ENCODE peak calls at places on chromosomes 2 and 18, in six cellular contexts. O is fibroblast of pulmonary artery; E is left ventricle myocardium inferior; L is GM12865; T is CD4-positive, CD25-positive, alpha-beta regulatory T cell; S is esophagus squamous epithelium. M is an unnamed sample.

GRCh38 chr2:25375989-25376545 is 34.3 kb upstream of the DNMT3A start:
- DNase-seq in T (no peak), L (no peak), O (no peak), S (no peak), E (no peak), M (no peak)

GRCh38 chr2:182763311-182763912 is 47.4 kb downstream of the DNAJC10 start:
- DNase-seq in T (no peak), O (peak; percentile 60), L (peak; percentile 48), S (no peak), E (no peak), M (peak; percentile 74)

GRCh38 chr2:216195565-216195978 is 86.4 kb downstream of the XRCC5 start:
- DNase-seq in O (peak; percentile 80), T (no peak), S (no peak), L (no peak), E (no peak), M (peak; percentile 89)

GRCh38 chr2:10126627-10127026 is 4.1 kb downstream of the RRM2 start:
- DNase-seq in O (peak; percentile 87), E (no peak), T (no peak), L (no peak), S (no peak), M (peak; percentile 76)

GRCh38 chr2:239650674-239651073 is 249.9 kb upstream of the HDAC4 start:
- DNase-seq in O (no peak), T (no peak), S (no peak), E (no peak), L (no peak), M (no peak)

GRCh38 chr18:56112013-56112749 is 524.2 kb upstream of the TCF4 start:
- DNase-seq in O (peak; percentile 14), L (peak; percentile 84), T (no peak), E (no peak), S (no peak), M (peak; percentile 35)

GRCh38 chr18:13551841-13552733 is 174.3 kb downstream of the FAM210A start:
- DNase-seq in L (no peak), O (no peak), S (no peak), T (no peak), E (no peak), M (no peak)

GRCh38 chr2:241959751-241960269 is 90.3 kb downstream of the RTP5 start:
- DNase-seq in O (no peak), T (no peak), L (no peak), S (no peak), E (no peak), M (no peak)

GRCh38 chr2:191950132-191950885 is 103.4 kb upstream of the CAVIN2 start:
- DNase-seq in S (no peak), E (no peak), T (no peak), L (no peak), O (peak; percentile 66), M (peak; percentile 57)

GRCh38 chr2:235577404-235578330 is 83.8 kb downstream of the AGAP1 start:
- DNase-seq in O (peak; percentile 75), S (no peak), E (peak; percentile 51), L (no peak), T (no peak), M (peak; percentile 78)

GRCh38 chr2:173159794-173160463 is 84.3 kb downstream of the MAP3K20 start:
- DNase-seq in L (no peak), E (peak; percentile 80), T (no peak), S (peak; percentile 14), O (peak; percentile 99), M (peak; percentile 99)

GRCh38 chr2:43236256-43236655 is 9.8 kb upstream of the ZFP36L2 start:
- DNase-seq in T (no peak), L (no peak), O (no peak), E (no peak), S (no peak), M (no peak)

GRCh38 chr2:10447300-10448207 is 573 bp downstream of the ODC1 start:
- DNase-seq in L (peak; percentile 75), S (no peak), T (no peak), O (peak; percentile 40), E (no peak), M (peak; percentile 51)

GRCh38 chr18:7116832-7117389 is 686 bp downstream of the LAMA1 start:
- DNase-seq in E (no peak), L (no peak), S (no peak), T (no peak), O (no peak), M (peak; percentile 17)

GRCh38 chr2:216572582-216573578 is 60.3 kb upstream of the IGFBP2 start:
- DNase-seq in S (no peak), O (peak; percentile 55), L (no peak), T (no peak), E (peak; percentile 88), M (peak; percentile 64)

GRCh38 chr18:7177131-7177744 is 53.7 kb upstream of the LRRC30 start:
- DNase-seq in E (no peak), L (no peak), O (peak; percentile 92), S (no peak), T (no peak), M (peak; percentile 96)

GRCh38 chr2:30145826-30146336 is 926 bp upstream of the YPEL5 start:
- DNase-seq in T (no peak), O (peak; percentile 11), S (no peak), E (no peak), L (no peak), M (no peak)

GRCh38 chr2:170930132-170931109 is 1.4 kb downstream of the GORASP2 start:
- DNase-seq in L (peak; percentile 88), E (no peak), O (peak; percentile 27), T (peak; percentile 47), S (no peak), M (peak; percentile 50)

GRCh38 chr2:20421988-20422678 is 24.7 kb upstream of the RHOB start:
- DNase-seq in O (peak; percentile 91), S (peak; percentile 21), T (no peak), L (no peak), E (peak; percentile 97), M (peak; percentile 56)

GRCh38 chr2:140851258-140851657 is 1279.6 kb downstream of the LRP1B start:
- DNase-seq in E (no peak), L (no peak), O (no peak), S (no peak), T (no peak), M (peak; percentile 9)

GRCh38 chr2:217451634-217452033 is 551.2 kb downstream of the TNS1 start:
- DNase-seq in E (no peak), O (no peak), S (no peak), L (no peak), T (no peak), M (peak; percentile 76)

GRCh38 chr2:26299488-26300092 is 46.4 kb upstream of the SELENOI start:
- DNase-seq in S (no peak), L (peak; percentile 22), E (no peak), O (peak; percentile 71), T (no peak), M (peak; percentile 79)

GRCh38 chr2:150007815-150008430 is 420.3 kb upstream of the MMADHC start:
- DNase-seq in O (no peak), E (no peak), L (peak; percentile 30), T (no peak), S (no peak), M (no peak)

GRCh38 chr2:166625670-166626069 is 131.6 kb upstream of the SCN7A start:
- DNase-seq in T (no peak), E (no peak), O (no peak), L (no peak), S (no peak), M (no peak)

GRCh38 chr2:49240608-49241007 is 86.3 kb upstream of the FSHR start:
- DNase-seq in L (no peak), T (no peak), E (no peak), O (no peak), S (no peak), M (peak; percentile 23)

GRCh38 chr18:7330041-7330440 is 99.2 kb downstream of the LRRC30 start:
- DNase-seq in E (no peak), S (no peak), O (no peak), L (no peak), T (no peak), M (no peak)

GRCh38 chr2:30756051-30756719 is 51.1 kb downstream of the CAPN13 start:
- DNase-seq in E (no peak), T (no peak), O (no peak), S (no peak), L (no peak), M (peak; percentile 2)

GRCh38 chr18:58536187-58536516 is 92.7 kb downstream of the ALPK2 start:
- DNase-seq in S (no peak), E (no peak), L (peak; percentile 58), T (no peak), O (peak; percentile 18), M (no peak)
- H3K4me3 ChIP-seq in S (no peak overlapping the region), E (no peak overlapping the region), L (peak overlapping the region; percentile 72), T (no peak overlapping the region), O (no peak overlapping the region), M (no peak overlapping the region)

GRCh38 chr2:197145471-197146056 is 165.0 kb downstream of the ANKRD44 start:
- DNase-seq in O (no peak), T (no peak), S (no peak), L (peak; percentile 82), E (no peak), M (no peak)
- H3K4me3 ChIP-seq in O (no peak overlapping the region), T (peak overlapping the region; percentile 55), S (no peak overlapping the region), L (no peak overlapping the region), E (no peak overlapping the region), M (no peak overlapping the region)

GRCh38 chr2:197256021-197256420 is 54.6 kb downstream of the ANKRD44 start:
- DNase-seq in S (no peak), L (no peak), O (no peak), T (no peak), E (no peak), M (no peak)
- H3K4me3 ChIP-seq in S (no peak overlapping the region), L (peak overlapping the region; percentile 88), O (no peak overlapping the region), T (peak overlapping the region; percentile 80), E (peak overlapping the region; percentile 38), M (no peak overlapping the region)

GRCh38 chr2:112656679-112657078 is 10.9 kb downstream of the SLC20A1 start:
- DNase-seq in E (no peak), O (no peak), S (no peak), T (no peak), L (no peak), M (no peak)

GRCh38 chr2:112661656-112662305 is 16.0 kb downstream of the SLC20A1 start:
- DNase-seq in S (no peak), L (no peak), T (no peak), O (no peak), E (no peak), M (peak; percentile 42)

GRCh38 chr2:112660138-112660537 is 14.4 kb downstream of the SLC20A1 start:
- DNase-seq in L (no peak), S (no peak), E (no peak), O (no peak), T (no peak), M (no peak)

GRCh38 chr2:112658820-112659667 is 13.3 kb downstream of the SLC20A1 start:
- DNase-seq in L (no peak), O (no peak), T (no peak), E (no peak), S (no peak), M (peak; percentile 42)

DNA sequence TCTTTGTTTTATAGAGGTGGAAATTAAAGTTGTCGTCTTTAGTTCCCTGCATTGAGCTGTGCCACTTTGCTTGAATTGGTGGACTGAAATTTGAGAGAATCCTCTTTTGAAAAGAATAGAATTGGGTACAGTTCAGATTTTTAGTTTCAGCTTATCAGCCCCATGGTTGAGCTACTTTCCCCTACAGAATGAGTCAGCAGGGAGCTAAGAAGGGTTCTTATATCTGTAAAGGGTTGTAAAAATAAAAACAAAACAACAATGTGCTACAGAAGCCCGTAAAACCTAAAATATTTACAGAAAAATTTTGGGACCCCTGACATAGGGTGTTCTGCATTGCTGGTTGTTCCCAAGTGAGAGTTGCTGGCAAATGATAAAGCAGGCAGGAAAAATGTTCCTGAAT is 12.6 kb downstream of the SLC20A1 start:
- DNase-seq in T (no peak), L (no peak), E (no peak), S (no peak), O (no peak), M (no peak)
- H3K4me3 ChIP-seq in T (no peak overlapping the region), L (no peak overlapping the region), E (no peak overlapping the region), S (no peak overlapping the region), O (no peak overlapping the region), M (no peak overlapping the region)

M was measured in choroid plexus epithelial cell.